ENCODE peak calls at places on chromosomes 2 and 18, in ten cellular contexts. Q is type B pancreatic cell; Y is psoas muscle; V is CD8-positive, alpha-beta T cell; R is endothelial cell; G is right lobe of liver; K is HCT116; B is HFF-Myc; F is WERI-Rb-1; Z is heart left ventricle. A is an unnamed sample.

GRCh38 chr18:63897072-63897471 is 9.6 kb downstream of the SERPINB2 start:
- DNase-seq in Q (no peak), Y (no peak), V (no peak), R (no peak), G (no peak), K (no peak), B (no peak), F (no peak), Z (no peak), A (no peak)

GRCh38 chr2:226887940-226888339 is 52.1 kb downstream of the RHBDD1 start:
- DNase-seq in Q (no peak), Y (no peak), V (no peak), R (no peak), G (no peak), K (no peak), B (no peak), F (no peak), Z (no peak), A (no peak)

GRCh38 chr2:222481941-222482340 is 57.6 kb downstream of the SGPP2 start:
- DNase-seq in Q (no peak), Y (no peak), V (no peak), R (no peak), G (no peak), K (no peak), B (no peak), F (no peak), Z (no peak), A (no peak)

GRCh38 chr2:168169097-168169745 is 78.2 kb downstream of the STK39 start:
- DNase-seq in Q (no peak), Y (no peak), V (no peak), R (no peak), G (no peak), K (no peak), B (no peak), F (peak), Z (no peak), A (no peak)

GRCh38 chr2:119207447-119207846 is 16.2 kb upstream of the STEAP3 start:
- DNase-seq in Q (no peak), Y (no peak), V (no peak), R (no peak), G (peak), K (no peak), B (no peak), F (no peak), Z (no peak), A (no peak)

GRCh38 chr2:151053661-151053990 is 208.0 kb downstream of the RBM43 start:
- DNase-seq in Q (no peak), Y (no peak), V (no peak), R (no peak), G (no peak), K (no peak), B (no peak), F (no peak), Z (no peak), A (no peak)

GRCh38 chr2:224994221-224994843 is 47.9 kb downstream of the DOCK10 start:
- DNase-seq in Q (no peak), Y (no peak), V (no peak), R (no peak), G (no peak), K (no peak), B (no peak), F (no peak), Z (no peak), A (no peak)

GRCh38 chr18:12038082-12038660 is 55.5 kb upstream of the ANKRD62 start:
- DNase-seq in Q (peak), Y (peak), V (no peak), R (no peak), G (no peak), K (no peak), B (no peak), F (no peak), Z (peak), A (peak)

GRCh38 chr2:95760839-95761525 is 169.2 kb downstream of the TRIM43 start:
- DNase-seq in Q (no peak), Y (no peak), V (no peak), R (no peak), G (no peak), K (peak), B (peak), F (no peak), Z (no peak), A (no peak)

GRCh38 chr18:22412502-22412901 is 5.2 kb downstream of the CTAGE1 start:
- DNase-seq in Q (no peak), Y (no peak), V (no peak), R (no peak), G (no peak), K (no peak), B (no peak), F (no peak), Z (no peak), A (no peak)

GRCh38 chr2:85132834-85133637 is at the start of gene TCF7L1:
- DNase-seq in Q (peak), Y (peak), V (no peak), R (peak), G (peak), K (peak), B (peak), F (peak), Z (peak), A (peak)

GRCh38 chr18:42929857-42930256 is 185.6 kb downstream of the RIT2 start:
- DNase-seq in Q (no peak), Y (no peak), V (no peak), R (no peak), G (no peak), K (no peak), B (peak), F (no peak), Z (no peak), A (no peak)

GRCh38 chr2:46886268-46887027 is 29.2 kb downstream of the MCFD2 start:
- DNase-seq in Q (no peak), Y (no peak), V (no peak), R (no peak), G (no peak), K (no peak), B (no peak), F (no peak), Z (no peak), A (no peak)

GRCh38 chr18:70457223-70457622 is 168.4 kb downstream of the SOCS6 start:
- DNase-seq in Q (no peak), Y (no peak), V (no peak), R (no peak), G (no peak), K (no peak), B (no peak), F (no peak), Z (no peak), A (no peak)

GRCh38 chr18:48975817-48976649 is 25.3 kb upstream of the SMAD7 start:
- DNase-seq in Q (no peak), Y (peak), V (peak), R (peak), G (peak), K (no peak), B (no peak), F (peak), Z (peak), A (no peak)

GRCh38 chr2:120379916-120380893 is 34.3 kb downstream of the INHBB start:
- DNase-seq in Q (no peak), Y (no peak), V (no peak), R (no peak), G (no peak), K (no peak), B (no peak), F (no peak), Z (no peak), A (no peak)

GRCh38 chr18:3761266-3761665 is 311.3 kb downstream of the TGIF1 start:
- DNase-seq in Q (no peak), Y (no peak), V (no peak), R (no peak), G (no peak), K (no peak), B (no peak), F (no peak), Z (no peak), A (no peak)

GRCh38 chr18:55779461-55779710 is 191.4 kb upstream of the TCF4 start:
- DNase-seq in Q (no peak), Y (peak), V (no peak), R (no peak), G (no peak), K (no peak), B (no peak), F (no peak), Z (peak), A (no peak)

GRCh38 chr2:1855150-1855549 is 110.8 kb upstream of the PXDN start:
- DNase-seq in Q (no peak), Y (no peak), V (no peak), R (peak), G (no peak), K (no peak), B (no peak), F (peak), Z (no peak), A (no peak)

GRCh38 chr2:169039702-169040101 is 8.6 kb upstream of the ABCB11 start:
- DNase-seq in Q (no peak), Y (no peak), V (no peak), R (no peak), G (no peak), K (no peak), B (no peak), F (no peak), Z (no peak), A (no peak)

GRCh38 chr18:62388855-62389760 is 64.0 kb downstream of the TNFRSF11A start:
- DNase-seq in Q (no peak), Y (no peak), V (no peak), R (no peak), G (no peak), K (no peak), B (no peak), F (no peak), Z (no peak), A (no peak)

GRCh38 chr2:129798301-129798581 is 181.2 kb upstream of the RAB6C start:
- DNase-seq in Q (no peak), Y (no peak), V (no peak), R (no peak), G (no peak), K (no peak), B (no peak), F (no peak), Z (no peak), A (no peak)

GRCh38 chr18:51391215-51391614 is 193.7 kb upstream of the MEX3C start:
- DNase-seq in Q (no peak), Y (no peak), V (no peak), R (no peak), G (no peak), K (no peak), B (no peak), F (no peak), Z (no peak), A (no peak)

GRCh38 chr2:86622878-86623548 is 652 bp downstream of the RNF103 start:
- DNase-seq in Q (peak), Y (peak), V (peak), R (peak), G (peak), K (no peak), B (no peak), F (peak), Z (peak), A (no peak)

GRCh38 chr18:51651761-51652160 is 454.3 kb upstream of the MEX3C start:
- DNase-seq in Q (no peak), Y (no peak), V (no peak), R (no peak), G (no peak), K (no peak), B (no peak), F (no peak), Z (no peak), A (no peak)

GRCh38 chr2:120934221-120934639 is 198.6 kb downstream of the GLI2 start:
- DNase-seq in Q (no peak), Y (no peak), V (no peak), R (no peak), G (no peak), K (no peak), B (no peak), F (no peak), Z (no peak), A (no peak)

GRCh38 chr2:85777441-85777861 is 23.7 kb downstream of the ATOH8 start:
- DNase-seq in Q (no peak), Y (no peak), V (no peak), R (no peak), G (no peak), K (no peak), B (no peak), F (no peak), Z (peak), A (no peak)

GRCh38 chr2:78063246-78064020 is 541.3 kb upstream of the LRRTM4 start:
- DNase-seq in Q (no peak), Y (no peak), V (no peak), R (no peak), G (no peak), K (no peak), B (no peak), F (no peak), Z (no peak), A (no peak)

GRCh38 chr2:234649951-234650350 is 153.1 kb upstream of the ARL4C start:
- DNase-seq in Q (no peak), Y (no peak), V (no peak), R (no peak), G (no peak), K (no peak), B (no peak), F (no peak), Z (no peak), A (no peak)

GRCh38 chr2:38113999-38114708 is 38.2 kb upstream of the CYP1B1 start:
- DNase-seq in Q (no peak), Y (no peak), V (no peak), R (no peak), G (no peak), K (no peak), B (no peak), F (no peak), Z (no peak), A (no peak)

GRCh38 chr2:119049968-119050657 is 108.1 kb downstream of the MARCO start:
- DNase-seq in Q (peak), Y (no peak), V (no peak), R (peak), G (no peak), K (no peak), B (no peak), F (peak), Z (no peak), A (no peak)

GRCh38 chr2:114008720-114009119 is 118.8 kb downstream of the ACTR3 start:
- DNase-seq in Q (no peak), Y (no peak), V (no peak), R (no peak), G (no peak), K (no peak), B (no peak), F (peak), Z (no peak), A (no peak)

GRCh38 chr2:30910686-30911085 is 103.4 kb upstream of the CAPN13 start:
- DNase-seq in Q (no peak), Y (no peak), V (no peak), R (no peak), G (no peak), K (no peak), B (no peak), F (no peak), Z (no peak), A (no peak)

GRCh38 chr2:30912056-30912455 is 104.8 kb upstream of the CAPN13 start:
- DNase-seq in Q (no peak), Y (no peak), V (no peak), R (no peak), G (no peak), K (no peak), B (no peak), F (no peak), Z (no peak), A (no peak)

GRCh38 chr2:30914456-30914855 is 107.2 kb upstream of the CAPN13 start:
- DNase-seq in Q (no peak), Y (no peak), V (no peak), R (no peak), G (no peak), K (no peak), B (no peak), F (no peak), Z (no peak), A (no peak)

GRCh38 chr2:30911327-30911726 is 104.1 kb upstream of the CAPN13 start:
- DNase-seq in Q (no peak), Y (no peak), V (no peak), R (no peak), G (no peak), K (no peak), B (no peak), F (no peak), Z (no peak), A (no peak)

DNA sequence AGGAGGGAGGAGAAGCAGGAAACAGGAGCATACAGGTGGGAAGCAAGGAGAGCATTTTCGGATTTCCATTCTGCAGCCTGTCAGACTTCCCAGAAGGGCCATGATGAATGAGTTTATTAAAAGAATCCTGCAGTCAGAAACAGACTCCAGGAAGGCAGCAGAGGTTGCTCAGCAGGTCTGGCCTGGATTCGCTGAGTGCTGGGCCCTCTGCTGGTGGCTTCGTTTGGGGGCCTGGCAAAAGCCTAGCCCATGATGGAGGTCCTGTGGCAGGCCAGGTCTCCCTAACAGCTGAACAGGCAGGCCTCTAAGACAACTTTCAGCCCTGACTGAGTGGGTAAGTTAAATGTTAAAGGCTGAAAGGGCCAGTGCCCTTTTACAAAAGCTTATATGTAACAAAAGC is 108.2 kb upstream of the CAPN13 start:
- DNase-seq in Q (no peak), Y (no peak), V (no peak), R (peak), G (peak), K (peak), B (no peak), F (peak), Z (peak), A (no peak)
- TF ChIP-seq CTCF in Q (peak), Y (no peak), V (no peak), R (peak), G (peak), K (peak), B (peak), F (peak), Z (peak), A (peak)

DNA sequence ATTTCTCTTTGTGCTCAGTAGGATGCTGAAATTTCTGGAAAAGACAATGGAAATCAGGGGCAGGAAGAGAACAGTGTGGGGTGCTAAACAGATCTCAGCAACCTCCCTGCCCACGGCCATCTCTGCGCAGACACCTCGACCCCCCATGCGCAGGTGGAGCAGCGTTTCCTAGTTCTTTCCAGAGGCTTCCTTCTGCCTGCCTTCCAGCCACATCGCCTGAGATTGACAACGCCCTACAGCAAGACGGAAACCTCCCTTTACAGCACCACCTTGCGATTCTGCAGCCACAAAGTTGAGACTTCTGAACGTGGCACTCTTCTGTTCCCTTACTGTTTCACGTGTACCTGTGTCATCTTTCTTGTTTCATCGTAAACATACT is 31.4 kb upstream of the CASP8 start:
- DNase-seq in Q (no peak), Y (no peak), V (no peak), R (no peak), G (no peak), K (no peak), B (no peak), F (no peak), Z (no peak), A (no peak)
- TF ChIP-seq CTCF in Q (no peak), Y (no peak), V (no peak), R (no peak), G (no peak), K (no peak), B (no peak), F (no peak), Z (no peak), A (no peak)

DNA sequence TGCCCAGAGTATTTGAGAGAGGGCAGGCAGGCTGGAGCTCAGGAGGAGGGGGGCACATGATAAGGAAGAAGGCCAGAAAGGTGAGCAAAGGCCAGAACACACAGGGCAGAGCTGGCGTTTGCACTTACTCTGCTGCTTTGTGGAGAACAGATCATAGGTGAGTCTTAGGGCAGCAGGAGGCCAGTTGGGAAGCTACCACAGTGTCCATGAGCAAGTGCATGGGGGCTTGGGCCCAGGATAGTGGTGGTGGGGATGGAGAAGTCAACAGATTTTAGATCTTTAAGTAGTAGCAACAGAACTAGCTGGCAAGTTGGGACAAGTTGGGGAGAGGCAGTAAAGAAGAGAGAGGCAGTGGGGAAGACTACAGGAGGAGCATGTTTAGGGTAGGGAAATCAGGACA is 168.0 kb downstream of the ANTXR1 start:
- DNase-seq in Q (no peak), Y (no peak), V (no peak), R (no peak), G (no peak), K (no peak), B (no peak), F (no peak), Z (no peak), A (no peak)
- TF ChIP-seq CTCF in Q (no peak), Y (no peak), V (no peak), R (no peak), G (no peak), K (no peak), B (no peak), F (no peak), Z (no peak), A (no peak)

GRCh38 chr2:117771969-117772630 is 42.4 kb upstream of the DDX18 start:
- DNase-seq in Q (no peak), Y (no peak), V (no peak), R (no peak), G (no peak), K (peak), B (peak), F (peak), Z (no peak), A (no peak)
- TF ChIP-seq CTCF in Q (peak), Y (no peak), V (no peak), R (peak), G (peak), K (peak), B (no peak), F (no peak), Z (no peak), A (peak)

GRCh38 chr18:60090170-60090569 is 190.4 kb downstream of the PMAIP1 start:
- DNase-seq in Q (no peak), Y (no peak), V (no peak), R (no peak), G (no peak), K (no peak), B (no peak), F (peak), Z (no peak), A (no peak)
- TF ChIP-seq CTCF in Q (no peak), Y (no peak), V (no peak), R (no peak), G (no peak), K (no peak), B (peak), F (peak), Z (no peak), A (no peak)

GRCh38 chr2:195304310-195304709 is 352.7 kb upstream of the SLC39A10 start:
- DNase-seq in Q (no peak), Y (no peak), V (no peak), R (peak), G (no peak), K (peak), B (no peak), F (peak), Z (no peak), A (no peak)
- TF ChIP-seq CTCF in Q (peak), Y (no peak), V (no peak), R (no peak), G (no peak), K (peak), B (peak), F (peak), Z (no peak), A (peak)

DNA sequence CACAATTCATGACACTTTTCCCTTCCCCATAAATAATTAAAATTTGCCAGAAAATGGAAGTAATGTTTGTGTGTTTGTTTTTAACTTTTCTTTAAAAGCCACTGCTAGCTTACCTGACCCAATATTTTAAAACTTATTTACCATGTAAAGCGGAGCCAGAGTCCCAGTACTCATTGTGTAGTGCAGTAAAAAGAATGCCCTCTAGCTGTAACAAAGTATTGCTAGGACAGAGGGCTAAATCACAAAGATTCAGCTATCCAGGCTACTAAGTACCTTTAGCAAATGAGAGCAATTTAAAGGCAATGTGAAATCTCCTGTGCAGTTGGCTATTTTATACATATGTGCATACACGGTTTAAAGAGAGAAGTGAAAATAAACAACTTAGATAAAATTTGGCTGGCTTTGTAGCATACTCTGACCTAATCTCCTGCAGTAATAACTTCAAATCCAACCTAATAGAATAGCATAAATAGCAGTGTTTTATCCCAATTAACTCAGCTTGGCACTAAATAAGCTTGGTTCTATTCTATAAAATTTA is 997.4 kb upstream of the PIK3C3 start:
- DNase-seq in Q (no peak), Y (no peak), V (no peak), R (no peak), G (no peak), K (no peak), B (no peak), F (no peak), Z (no peak), A (no peak)
- TF ChIP-seq CTCF in Q (no peak), Y (no peak), V (no peak), R (no peak), G (no peak), K (no peak), B (no peak), F (peak), Z (no peak), A (no peak)

A was measured in osteocyte.